ENCODE peak calls at places on chromosomes 11 and 22, in seven cellular contexts. One of them, this sample, is unnamed.

GRCh38 chr11:43138621-43139140 is 173.1 kb upstream of the API5 start:
- DNase-seq in GM12878: no peak
- DNase-seq in LoVo: no peak
- DNase-seq in left kidney: no peak
- DNase-seq in AG04450: no peak
- DNase-seq in fibroblast of the aortic adventitia: no peak
- DNase-seq in AG09309: no peak
- DNase-seq in this sample: no peak

GRCh38 chr11:73454987-73455386 is 78.8 kb downstream of the RELT start:
- DNase-seq in LoVo: no peak
- DNase-seq in AG09309: no peak
- DNase-seq in GM12878: no peak
- DNase-seq in fibroblast of the aortic adventitia: no peak
- DNase-seq in AG04450: no peak
- DNase-seq in left kidney: no peak
- DNase-seq in this sample: no peak

GRCh38 chr11:64042301-64042700 is 6.6 kb downstream of the FLRT1 start:
- DNase-seq in AG04450: no peak
- DNase-seq in fibroblast of the aortic adventitia: no peak
- DNase-seq in left kidney: no peak
- DNase-seq in AG09309: no peak
- DNase-seq in LoVo: no peak
- DNase-seq in GM12878: no peak
- DNase-seq in this sample: no peak

GRCh38 chr11:46682773-46683752 is 17.4 kb downstream of the ARHGAP1 start:
- DNase-seq in GM12878: no peak
- DNase-seq in fibroblast of the aortic adventitia: peak
- DNase-seq in LoVo: no peak
- DNase-seq in AG04450: no peak
- DNase-seq in left kidney: no peak
- DNase-seq in AG09309: no peak
- DNase-seq in this sample: no peak

GRCh38 chr11:66891849-66892660 is 35.2 kb downstream of the LRFN4 start:
- DNase-seq in left kidney: no peak
- DNase-seq in LoVo: peak
- DNase-seq in AG04450: peak
- DNase-seq in GM12878: peak
- DNase-seq in fibroblast of the aortic adventitia: peak
- DNase-seq in AG09309: peak
- DNase-seq in this sample: peak

GRCh38 chr11:65135633-65136145 is 1.4 kb upstream of the SYVN1 start:
- DNase-seq in AG04450: no peak
- DNase-seq in LoVo: no peak
- DNase-seq in left kidney: peak
- DNase-seq in GM12878: no peak
- DNase-seq in fibroblast of the aortic adventitia: no peak
- DNase-seq in AG09309: no peak
- DNase-seq in this sample: no peak

GRCh38 chr22:22761606-22761962 is 117.2 kb downstream of the GGTLC2 start:
- DNase-seq in LoVo: no peak
- DNase-seq in AG04450: no peak
- DNase-seq in GM12878: no peak
- DNase-seq in fibroblast of the aortic adventitia: no peak
- DNase-seq in left kidney: no peak
- DNase-seq in AG09309: no peak
- DNase-seq in this sample: no peak

GRCh38 chr11:68369756-68370155 is 57.4 kb downstream of the LRP5 start:
- DNase-seq in LoVo: no peak
- DNase-seq in left kidney: no peak
- DNase-seq in GM12878: no peak
- DNase-seq in AG04450: no peak
- DNase-seq in fibroblast of the aortic adventitia: no peak
- DNase-seq in AG09309: no peak
- DNase-seq in this sample: no peak

GRCh38 chr11:121591405-121592033 is 138.8 kb upstream of the SORL1-AS1 start:
- DNase-seq in LoVo: peak
- DNase-seq in AG04450: peak
- DNase-seq in fibroblast of the aortic adventitia: peak
- DNase-seq in left kidney: peak
- DNase-seq in AG09309: peak
- DNase-seq in GM12878: peak
- DNase-seq in this sample: peak

GRCh38 chr22:40660725-40661124 is 18.6 kb upstream of the MCHR1 start:
- DNase-seq in GM12878: no peak
- DNase-seq in fibroblast of the aortic adventitia: no peak
- DNase-seq in left kidney: no peak
- DNase-seq in LoVo: no peak
- DNase-seq in AG04450: no peak
- DNase-seq in AG09309: no peak
- DNase-seq in this sample: no peak

GRCh38 chr11:69240332-69241074 is 53.5 kb upstream of the MYEOV start:
- DNase-seq in left kidney: no peak
- DNase-seq in GM12878: no peak
- DNase-seq in AG09309: no peak
- DNase-seq in fibroblast of the aortic adventitia: peak
- DNase-seq in AG04450: no peak
- DNase-seq in LoVo: peak
- DNase-seq in this sample: no peak

GRCh38 chr11:34167961-34168360 is 62.5 kb downstream of the NAT10 start:
- DNase-seq in left kidney: no peak
- DNase-seq in AG09309: no peak
- DNase-seq in AG04450: no peak
- DNase-seq in LoVo: no peak
- DNase-seq in fibroblast of the aortic adventitia: no peak
- DNase-seq in GM12878: no peak
- DNase-seq in this sample: no peak

GRCh38 chr22:28373841-28374240 is 305.8 kb downstream of the TTC28 start:
- DNase-seq in left kidney: no peak
- DNase-seq in AG04450: no peak
- DNase-seq in GM12878: no peak
- DNase-seq in fibroblast of the aortic adventitia: peak
- DNase-seq in AG09309: no peak
- DNase-seq in LoVo: no peak
- DNase-seq in this sample: no peak

GRCh38 chr22:28021116-28021997 is 102.3 kb upstream of the PITPNB start:
- DNase-seq in left kidney: no peak
- DNase-seq in GM12878: no peak
- DNase-seq in fibroblast of the aortic adventitia: no peak
- DNase-seq in AG04450: no peak
- DNase-seq in AG09309: no peak
- DNase-seq in LoVo: no peak
- DNase-seq in this sample: no peak

GRCh38 chr22:38788417-38788816 is 5.5 kb downstream of the DNAL4 start:
- DNase-seq in GM12878: no peak
- DNase-seq in fibroblast of the aortic adventitia: peak
- DNase-seq in AG04450: peak
- DNase-seq in AG09309: peak
- DNase-seq in left kidney: peak
- DNase-seq in LoVo: no peak
- DNase-seq in this sample: peak